ENCODE peak calls at places on chromosomes 12 and 14, in ten cellular contexts. R, I, J, W, Q, E, O, M, P and T are unnamed samples. For H3K4me1, the result is how much of the 10 kb centered on the place peaks cover.

GRCh38 chr12:71848212-71848611 is 8.7 kb downstream of the TBC1D15 start:
- DNase-seq in J (no peak), P (no peak), M (no peak), W (no peak), I (no peak), R (no peak), E (no peak), Q (no peak), O (no peak), T (no peak)

GRCh38 chr12:19951664-19952063 is 416.7 kb upstream of the PDE3A start:
- DNase-seq in P (no peak), M (no peak), R (no peak), I (no peak), W (no peak), Q (no peak), O (no peak), E (no peak), J (no peak), T (no peak)

GRCh38 chr12:111360325-111360930 is 8.5 kb downstream of the PHETA1 start:
- DNase-seq in I (peak), P (no peak), Q (no peak), R (no peak), O (no peak), J (no peak), W (no peak), E (no peak), M (no peak), T (no peak)

GRCh38 chr12:125983094-125983783 is 918.0 kb downstream of the AACS start:
- DNase-seq in P (no peak), Q (peak), W (no peak), E (no peak), R (peak), M (peak), O (no peak), I (no peak), J (peak), T (peak)

GRCh38 chr12:95318071-95318545 is 100.5 kb downstream of the VEZT start:
- DNase-seq in P (no peak), E (no peak), W (no peak), I (no peak), J (no peak), M (no peak), R (no peak), Q (no peak), O (no peak), T (peak)

GRCh38 chr14:63517354-63517753 is 25.8 kb downstream of the PPP2R5E start:
- DNase-seq in M (no peak), R (no peak), I (no peak), J (no peak), W (no peak), O (no peak), E (no peak), P (no peak), Q (no peak), T (no peak)

GRCh38 chr12:12976366-12976765 is 23.7 kb downstream of the HEBP1 start:
- DNase-seq in J (no peak), M (peak), W (no peak), P (no peak), E (peak), I (peak), R (no peak), Q (no peak), O (no peak), T (peak)

GRCh38 chr12:119644930-119645329 is 23.0 kb upstream of the PRKAB1 start:
- DNase-seq in E (no peak), Q (no peak), I (no peak), R (no peak), M (no peak), O (no peak), J (no peak), W (no peak), P (no peak), T (no peak)

GRCh38 chr12:24810378-24810777 is 138.5 kb downstream of the BCAT1 start:
- DNase-seq in O (no peak), J (no peak), Q (no peak), E (no peak), R (no peak), I (no peak), P (no peak), M (no peak), W (no peak), T (no peak)

GRCh38 chr14:71666579-71667145 is 265.6 kb upstream of the RGS6 start:
- DNase-seq in W (no peak), R (no peak), J (no peak), P (no peak), O (no peak), Q (no peak), M (no peak), I (no peak), E (no peak), T (no peak)

GRCh38 chr14:101982621-101983020 is 18.2 kb downstream of the DYNC1H1 start:
- DNase-seq in P (no peak), Q (no peak), J (no peak), E (no peak), R (no peak), O (no peak), I (no peak), M (no peak), W (no peak), T (no peak)

GRCh38 chr14:65709576-65709975 is 297.0 kb downstream of the FUT8 start:
- DNase-seq in I (peak), W (no peak), O (no peak), R (no peak), E (no peak), J (peak), M (no peak), P (no peak), Q (no peak), T (no peak)

GRCh38 chr14:56891226-56891625 is 80.9 kb upstream of the OTX2 start:
- DNase-seq in R (no peak), E (no peak), W (no peak), M (no peak), I (no peak), J (no peak), O (no peak), P (no peak), Q (no peak), T (no peak)
- H3K4me1 ChIP-seq in R (under half), E (under half), W (under half), M (under half), I (under half), J (under half), O (under half), P (under half), Q (under half), T (under half)

GRCh38 chr12:132488127-132489077 is 1.5 kb upstream of the FBRSL1 start:
- DNase-seq in Q (peak), M (no peak), W (peak), I (no peak), O (no peak), J (no peak), E (peak), P (peak), R (no peak), T (no peak)

GRCh38 chr12:132490481-132491348 is 764 bp downstream of the FBRSL1 start:
- DNase-seq in E (no peak), W (no peak), M (no peak), R (peak), J (no peak), O (no peak), Q (no peak), I (no peak), P (no peak), T (no peak)

GRCh38 chr12:132489078-132489601 is 811 bp upstream of the FBRSL1 start:
- DNase-seq in M (no peak), I (no peak), J (peak), R (no peak), Q (peak), P (peak), O (no peak), E (no peak), W (no peak), T (no peak)

GRCh38 chr12:132491349-132491663 is 1.4 kb downstream of the FBRSL1 start:
- DNase-seq in R (no peak), Q (no peak), M (no peak), J (no peak), O (no peak), E (no peak), W (no peak), I (no peak), P (no peak), T (no peak)

DNA sequence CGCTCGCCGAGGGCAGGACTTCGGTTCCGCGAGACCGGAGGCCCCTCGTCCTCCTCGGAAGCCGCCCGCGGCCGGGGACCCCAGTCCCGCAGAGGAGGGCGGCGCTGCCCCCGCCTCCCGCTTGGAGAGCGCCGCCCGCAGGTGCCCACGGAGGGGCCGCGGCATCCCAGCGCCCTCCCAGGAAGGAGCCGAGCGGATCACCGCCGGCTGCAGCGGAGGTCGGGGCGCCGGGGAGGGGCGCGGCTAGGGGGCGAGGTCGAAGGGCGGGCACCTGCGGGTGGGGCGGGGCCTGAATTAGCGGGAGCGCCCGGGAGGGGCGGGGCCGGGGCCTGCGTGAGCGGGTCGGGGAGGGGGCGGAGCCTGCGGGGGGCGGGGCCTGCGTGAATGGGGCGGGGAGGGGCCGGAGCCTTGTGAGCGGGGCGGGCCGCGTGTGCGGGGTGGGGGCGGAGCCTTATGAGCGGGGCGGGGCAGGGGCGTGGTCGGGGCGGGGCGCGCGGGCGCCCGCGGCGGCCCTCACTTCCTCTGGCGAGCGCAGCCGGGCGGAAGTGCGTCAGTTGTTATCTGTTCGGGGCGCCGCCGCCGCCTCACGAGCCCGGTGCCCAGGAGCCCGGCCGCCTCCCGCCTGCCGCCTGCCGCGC is at the start of gene FBRSL1:
- DNase-seq in J (peak), O (peak), E (peak), I (peak), R (peak), W (peak), Q (peak), M (peak), P (peak), T (peak)
- TF ChIP-seq CTCF in J (no peak), O (no peak), E (no peak), I (no peak), R (no peak), W (no peak), Q (no peak), M (no peak), P (no peak), T (no peak)

DNA sequence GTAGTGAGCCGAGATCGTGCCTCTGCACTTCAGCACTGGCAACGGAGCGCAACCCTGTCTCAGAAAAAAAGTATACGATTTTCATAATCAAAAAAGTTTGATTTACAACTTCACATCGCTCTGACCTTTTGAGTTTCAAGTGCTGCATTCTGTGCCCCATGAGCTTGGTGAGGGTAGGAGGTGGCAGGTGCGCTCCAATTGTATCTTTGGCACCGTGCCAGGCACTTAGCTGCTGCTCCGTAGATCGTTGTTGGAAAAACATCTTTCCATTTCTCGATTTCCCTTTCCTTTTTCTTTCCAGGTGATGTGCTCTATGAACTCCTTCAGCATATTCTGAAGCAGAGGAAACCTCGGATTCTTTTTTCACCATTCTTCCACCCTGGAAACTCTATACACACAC is 203.7 kb downstream of the ETV6 start:
- DNase-seq in M (no peak), I (no peak), E (no peak), W (no peak), P (no peak), Q (peak), J (no peak), R (no peak), O (no peak), T (no peak)
- H3K4me1 ChIP-seq in M (under half), I (under half), E (under half), W (under half), P (under half), Q (under half), J (under half), R (under half), O (under half), T (under half)

DNA sequence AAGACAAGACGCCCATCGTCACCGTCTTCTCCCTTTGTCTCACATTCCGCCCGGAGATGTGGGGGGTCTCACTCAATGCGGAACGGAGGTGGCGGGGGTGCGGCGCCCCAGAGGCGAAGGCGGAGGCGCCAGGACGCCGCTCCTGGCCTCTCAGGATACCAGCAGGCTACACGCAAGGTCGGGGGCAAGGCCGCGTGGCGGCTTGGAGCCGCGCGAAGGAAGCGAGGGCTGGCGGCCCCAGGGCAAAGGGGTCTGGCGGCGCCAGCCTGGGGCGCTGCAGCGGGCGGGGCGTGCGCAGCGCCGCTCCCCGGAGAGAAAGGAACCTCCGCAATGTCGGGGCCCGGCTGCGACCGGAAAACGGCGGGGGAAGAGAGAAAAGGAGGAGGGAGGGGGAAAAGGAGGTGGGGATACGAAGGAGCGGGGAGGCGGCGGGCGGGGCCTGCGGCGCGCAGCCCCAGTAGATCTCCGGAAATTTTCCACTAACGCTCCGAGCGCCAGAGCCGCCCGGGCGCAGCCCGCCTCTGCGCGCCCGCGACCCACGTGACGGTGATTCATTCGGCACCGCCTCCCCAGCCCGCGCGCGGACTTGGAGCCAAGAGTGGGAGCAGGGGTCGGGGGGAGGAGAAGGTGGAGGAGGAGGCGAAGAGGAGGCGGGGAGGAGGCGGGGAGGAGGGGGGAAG is 10.5 kb upstream of the SLC38A2 start:
- DNase-seq in J (peak), E (peak), R (peak), W (peak), M (peak), I (peak), P (peak), O (peak), Q (peak), T (peak)
- TF ChIP-seq CTCF in J (no peak), E (no peak), R (no peak), W (peak), M (peak), I (peak), P (no peak), O (peak), Q (no peak), T (peak)